ENCODE peak calls at places on chromosomes 13 and 19, in seven cellular contexts. E is choroid plexus epithelial cell; S is EL; I is activated CD4-positive, alpha-beta T cell treated with anti-CD3 and anti-CD28 coated beads, Interleukin-2, amount 10 ng/mL, durations not matched to agents 7 days and 5 days; P is RPMI7951; W is T-helper 1 cell; F is pulmonary artery endothelial cell. U is an unnamed sample.

GRCh38 chr13:34748078-34748477 is 194.0 kb upstream of the NBEA start:
- DNase-seq in I (no peak), S (no peak), E (peak; percentile 8), W (no peak), F (peak; percentile 62), P (peak; percentile 58), U (peak; percentile 87)

GRCh38 chr13:94999871-95000270 is 287.5 kb upstream of the SOX21 start:
- DNase-seq in F (peak; percentile 19), E (no peak), I (no peak), P (no peak), W (no peak), S (no peak), U (peak; percentile 14)

GRCh38 chr19:2552859-2553258 is 76.9 kb downstream of the GADD45B start:
- DNase-seq in P (no peak), F (no peak), I (peak; percentile 85), S (peak; percentile 28), E (peak; percentile 40), W (no peak), U (no peak)

GRCh38 chr13:20340136-20340758 is 108.1 kb upstream of the GJB6 start:
- DNase-seq in W (no peak), I (no peak), S (no peak), E (peak; percentile 17), F (no peak), P (no peak), U (no peak)

GRCh38 chr19:7988307-7988706 is 17.1 kb downstream of the ELAVL1 start:
- DNase-seq in W (no peak), F (no peak), P (no peak), I (no peak), S (peak; percentile 37), E (no peak), U (no peak)

GRCh38 chr19:50928841-50929240 is 17.6 kb upstream of the KLK4 start:
- DNase-seq in E (no peak), I (no peak), P (no peak), F (no peak), S (no peak), W (no peak), U (no peak)

GRCh38 chr19:19911150-19911549 is 10.4 kb downstream of the ZNF93 start:
- DNase-seq in I (no peak), F (no peak), W (no peak), S (peak; percentile 27), E (peak; percentile 80), P (peak; percentile 32), U (no peak)

GRCh38 chr19:6126335-6126974 is 9.0 kb upstream of the ACSBG2 start:
- DNase-seq in I (peak; percentile 16), S (peak; percentile 73), E (peak; percentile 75), W (no peak), P (peak; percentile 73), F (peak; percentile 40), U (peak; percentile 62)

GRCh38 chr13:112931028-112931934 is 37.7 kb upstream of the MCF2L start:
- DNase-seq in I (no peak), F (no peak), P (peak; percentile 75), W (no peak), E (peak; percentile 88), S (peak; percentile 71), U (peak; percentile 18)

GRCh38 chr13:48431987-48432615 is 19.2 kb upstream of the LPAR6 start:
- DNase-seq in F (no peak), E (peak; percentile 74), I (no peak), W (no peak), P (peak; percentile 15), S (peak; percentile 68), U (no peak)

GRCh38 chr19:55777528-55777927 is 8.6 kb downstream of the RFPL4AL1 start:
- DNase-seq in W (no peak), F (no peak), I (no peak), S (no peak), E (no peak), P (peak; percentile 5), U (no peak)

GRCh38 chr19:1355258-1355973 is 28.3 kb upstream of the NDUFS7 start:
- DNase-seq in E (peak; percentile 22), I (peak; percentile 12), P (peak; percentile 20), S (no peak), F (no peak), W (no peak), U (no peak)

GRCh38 chr19:7788933-7789323 is 25.9 kb downstream of the CLEC4M start:
- DNase-seq in P (no peak), I (no peak), F (no peak), S (no peak), E (no peak), W (no peak), U (no peak)

GRCh38 chr13:43087960-43088580 is 64.7 kb downstream of the DNAJC15 start:
- DNase-seq in P (peak; percentile 20), W (no peak), S (no peak), E (peak; percentile 56), I (no peak), F (no peak), U (no peak)

GRCh38 chr19:47123406-47123805 is 7.2 kb upstream of the SAE1 start:
- DNase-seq in E (no peak), P (peak; percentile 16), I (no peak), F (no peak), W (no peak), S (no peak), U (no peak)

GRCh38 chr13:72986197-72986596 is 72.6 kb upstream of the KLF5 start:
- DNase-seq in W (no peak), S (no peak), P (no peak), F (no peak), I (no peak), E (no peak), U (no peak)

GRCh38 chr19:2517881-2518601 is 42.1 kb downstream of the GADD45B start:
- DNase-seq in I (no peak), F (no peak), W (no peak), S (no peak), E (peak; percentile 78), P (no peak), U (no peak)

GRCh38 chr13:39781381-39781780 is 125.9 kb downstream of the COG6 start:
- DNase-seq in W (no peak), E (no peak), P (peak; percentile 24), I (no peak), F (no peak), S (no peak), U (no peak)

GRCh38 chr13:40916207-40916998 is 102.7 kb downstream of the ELF1 start:
- DNase-seq in E (no peak), F (no peak), S (peak; percentile 77), P (peak; percentile 57), W (no peak), I (no peak), U (no peak)

GRCh38 chr19:3683405-3683865 is 16.8 kb downstream of the PIP5K1C start:
- DNase-seq in P (no peak), I (no peak), W (no peak), E (peak; percentile 98), F (no peak), S (peak; percentile 88), U (no peak)

GRCh38 chr13:48496796-48497195 is 36.1 kb downstream of the RCBTB2 start:
- DNase-seq in P (no peak), S (no peak), F (no peak), W (no peak), I (peak; percentile 75), E (no peak), U (no peak)

GRCh38 chr13:46341112-46341711 is 45.8 kb downstream of the RUBCNL start:
- DNase-seq in P (peak; percentile 78), F (no peak), S (peak; percentile 80), W (no peak), I (no peak), E (peak; percentile 78), U (no peak)

GRCh38 chr13:92590503-92590908 is 636.1 kb upstream of the GPC6 start:
- DNase-seq in S (no peak), I (no peak), F (no peak), W (no peak), E (peak; percentile 53), P (no peak), U (no peak)

GRCh38 chr19:44111910-44112463 is 1.2 kb upstream of the ZNF225 start:
- DNase-seq in P (peak; percentile 75), F (peak; percentile 53), E (peak; percentile 96), I (no peak), W (no peak), S (peak; percentile 89), U (no peak)

GRCh38 chr13:72567566-72567965 is 159.9 kb downstream of the MZT1 start:
- DNase-seq in E (no peak), W (no peak), S (no peak), F (no peak), I (no peak), P (no peak), U (no peak)